ENCODE peak calls at places on chromosomes 3 and 15, in four cellular contexts. K is HepG2, P is K562, L is GM12878. D is an unnamed sample.

GRCh38 chr3:159852821-159853505 is 135.7 kb upstream of the IL12A start:
- DNase-seq in K (no peak), P (no peak), L (no peak), D (peak)

GRCh38 chr3:160464321-160464720 is 14.7 kb upstream of the TRIM59 start:
- DNase-seq in K (no peak), P (no peak), L (no peak), D (no peak)

GRCh38 chr3:175433026-175433668 is 574.0 kb downstream of the NAALADL2 start:
- DNase-seq in K (no peak), P (no peak), L (no peak), D (no peak)

GRCh38 chr3:196842567-196843434 is 24.9 kb upstream of the SENP5 start:
- DNase-seq in K (peak), P (peak), L (no peak), D (no peak)

GRCh38 chr15:99928429-99928981 is 195.3 kb upstream of the LYSMD4 start:
- DNase-seq in K (no peak), P (peak), L (peak), D (peak)

GRCh38 chr15:75920079-75920478 is 16.4 kb downstream of the FBXO22 start:
- DNase-seq in K (peak), P (no peak), L (no peak), D (no peak)

GRCh38 chr3:86969500-86970189 is 21.3 kb downstream of the VGLL3 start:
- DNase-seq in K (peak), P (peak), L (no peak), D (peak)

GRCh38 chr3:112074616-112075497 is 11.3 kb upstream of the C3orf52 start:
- DNase-seq in K (peak), P (no peak), L (no peak), D (no peak)

GRCh38 chr3:189490337-189490736 is 140.9 kb upstream of the TP63 start:
- DNase-seq in K (no peak), P (no peak), L (no peak), D (no peak)

GRCh38 chr3:27869152-27869551 is 147.0 kb upstream of the EOMES start:
- DNase-seq in K (no peak), P (no peak), L (no peak), D (no peak)

GRCh38 chr3:124584245-124584551 is 146.1 kb upstream of the UMPS start:
- DNase-seq in K (no peak), P (no peak), L (no peak), D (no peak)

GRCh38 chr3:55515550-55516246 is 28.6 kb upstream of the WNT5A start:
- DNase-seq in K (no peak), P (no peak), L (no peak), D (no peak)

GRCh38 chr15:64895285-64896065 is 16.2 kb upstream of the ANKDD1A start:
- DNase-seq in K (no peak), P (peak), L (peak), D (no peak)

GRCh38 chr15:58232273-58233065 is 94.3 kb downstream of the AQP9 start:
- DNase-seq in K (no peak), P (no peak), L (no peak), D (no peak)

GRCh38 chr3:139202226-139202958 is 141.4 kb upstream of the MRPS22 start:
- DNase-seq in K (peak), P (peak), L (no peak), D (peak)

GRCh38 chr15:39621961-39622360 is 41.1 kb downstream of the THBS1 start:
- DNase-seq in K (no peak), P (no peak), L (no peak), D (no peak)

GRCh38 chr3:177934001-177934891 is 602.0 kb upstream of the KCNMB2 start:
- DNase-seq in K (peak), P (peak), L (no peak), D (no peak)

GRCh38 chr15:52021128-52021671 is 2.2 kb downstream of the MAPK6 start:
- DNase-seq in K (peak), P (peak), L (no peak), D (no peak)

GRCh38 chr3:136068708-136069107 is 103.2 kb downstream of the PPP2R3A start:
- DNase-seq in K (no peak), P (no peak), L (no peak), D (no peak)

GRCh38 chr3:25812644-25813043 is 22.8 kb downstream of the OXSM start:
- DNase-seq in K (no peak), P (no peak), L (no peak), D (no peak)

GRCh38 chr3:17741621-17742091 is 775 bp downstream of the TBC1D5 start:
- DNase-seq in K (peak), P (no peak), L (no peak), D (no peak)

GRCh38 chr15:69956417-69956816 is 141.3 kb downstream of the TLE3 start:
- DNase-seq in K (no peak), P (no peak), L (no peak), D (no peak)

GRCh38 chr3:57917611-57918010 is 90.6 kb upstream of the FLNB start:
- DNase-seq in K (no peak), P (no peak), L (no peak), D (no peak)

GRCh38 chr3:181868576-181868975 is 156.9 kb downstream of the SOX2 start:
- DNase-seq in K (no peak), P (no peak), L (no peak), D (no peak)

GRCh38 chr3:183968846-183969245 is 48.8 kb downstream of the ABCC5 start:
- DNase-seq in K (no peak), P (no peak), L (no peak), D (no peak)

GRCh38 chr3:134367869-134368750 is 6.1 kb downstream of the AMOTL2 start:
- DNase-seq in K (no peak), P (no peak), L (no peak), D (no peak)

GRCh38 chr3:157160652-157161480 is 919 bp upstream of the CCNL1 start:
- DNase-seq in K (peak), P (peak), L (no peak), D (no peak)

GRCh38 chr3:17302774-17303173 is 418.0 kb downstream of the PLCL2 start:
- DNase-seq in K (no peak), P (no peak), L (no peak), D (no peak)

GRCh38 chr15:39908186-39908585 is 11.9 kb downstream of the GPR176 start:
- DNase-seq in K (no peak), P (no peak), L (no peak), D (no peak)

GRCh38 chr3:62207197-62207596 is 166.2 kb downstream of the FEZF2 start:
- DNase-seq in K (no peak), P (no peak), L (no peak), D (no peak)

GRCh38 chr3:174425422-174425821 is 433.7 kb upstream of the NAALADL2 start:
- DNase-seq in K (no peak), P (no peak), L (no peak), D (no peak)

GRCh38 chr3:30161370-30161769 is 445.0 kb upstream of the TGFBR2 start:
- DNase-seq in K (no peak), P (no peak), L (no peak), D (no peak)

GRCh38 chr3:57673158-57673557 is 19.7 kb downstream of the DENND6A start:
- DNase-seq in K (no peak), P (no peak), L (no peak), D (no peak)

GRCh38 chr3:159654183-159655134 is 334.2 kb upstream of the IL12A start:
- DNase-seq in K (no peak), P (no peak), L (no peak), D (no peak)

GRCh38 chr3:143123353-143123974 is 3.9 kb downstream of the CHST2 start:
- DNase-seq in K (no peak), P (no peak), L (no peak), D (no peak)

GRCh38 chr3:189652042-189652441 is 20.9 kb downstream of the TP63 start:
- DNase-seq in K (peak), P (peak), L (no peak), D (peak)

DNA sequence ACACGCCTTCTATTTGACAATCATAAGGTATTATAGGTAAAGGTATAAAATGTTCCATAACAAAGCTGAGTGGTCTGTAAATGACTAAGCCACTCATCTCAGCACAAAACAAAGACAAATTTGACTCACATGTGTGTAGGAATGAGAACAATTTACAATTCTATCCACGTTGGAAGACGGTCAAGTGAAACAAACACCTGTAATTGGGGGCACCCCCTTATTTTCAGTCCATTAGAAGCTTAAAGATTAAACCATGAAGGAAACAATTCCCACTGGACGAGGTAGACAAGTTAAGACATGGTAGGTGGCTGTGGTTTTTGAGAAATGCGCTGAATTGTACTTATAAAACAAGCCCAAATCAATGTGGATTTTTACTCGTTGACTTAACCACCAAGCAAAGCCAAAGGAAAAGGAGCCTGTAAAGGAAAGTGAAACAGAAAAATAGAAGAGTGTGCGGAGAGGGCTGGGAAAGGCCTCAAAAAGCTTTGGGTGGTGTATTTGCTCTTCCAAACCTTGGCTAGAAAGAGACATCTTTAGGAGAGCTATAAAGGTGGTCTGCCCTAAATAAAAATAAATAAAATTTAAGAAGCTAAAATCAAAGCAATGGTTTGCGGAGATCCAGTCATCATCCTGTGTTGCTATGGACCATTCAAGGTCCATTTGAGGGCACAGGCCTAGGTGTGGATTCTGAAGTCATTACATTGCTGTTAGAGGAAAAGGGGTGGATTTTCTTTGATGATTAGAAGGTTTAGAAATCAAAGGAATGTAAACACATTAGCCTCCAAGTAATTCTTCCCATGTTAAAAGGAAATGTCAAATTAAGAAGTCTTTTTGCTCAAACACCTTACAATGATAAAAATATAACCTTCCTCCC is 135.0 kb downstream of the TFG start:
- DNase-seq in K (no peak), P (no peak), L (no peak), D (no peak)
- TF ChIP-seq CREB1 in K (no peak), P (no peak), L (no peak), D (no peak)

GRCh38 chr15:78082106-78082742 is 4.7 kb upstream of the TBC1D2B start:
- DNase-seq in K (no peak), P (no peak), L (no peak), D (no peak)

GRCh38 chr15:78083186-78083585 is 5.7 kb upstream of the TBC1D2B start:
- DNase-seq in K (no peak), P (no peak), L (no peak), D (no peak)

GRCh38 chr15:78082743-78083110 is 5.2 kb upstream of the TBC1D2B start:
- DNase-seq in K (no peak), P (no peak), L (no peak), D (no peak)

GRCh38 chr15:78084359-78084750 is 6.8 kb upstream of the TBC1D2B start:
- DNase-seq in K (no peak), P (no peak), L (no peak), D (no peak)

GRCh38 chr15:78083687-78084358 is 6.3 kb upstream of the TBC1D2B start:
- DNase-seq in K (no peak), P (no peak), L (no peak), D (no peak)
- TF ChIP-seq ESRRA in K (no peak), P (no peak), L (no peak), D (no peak)

DNA sequence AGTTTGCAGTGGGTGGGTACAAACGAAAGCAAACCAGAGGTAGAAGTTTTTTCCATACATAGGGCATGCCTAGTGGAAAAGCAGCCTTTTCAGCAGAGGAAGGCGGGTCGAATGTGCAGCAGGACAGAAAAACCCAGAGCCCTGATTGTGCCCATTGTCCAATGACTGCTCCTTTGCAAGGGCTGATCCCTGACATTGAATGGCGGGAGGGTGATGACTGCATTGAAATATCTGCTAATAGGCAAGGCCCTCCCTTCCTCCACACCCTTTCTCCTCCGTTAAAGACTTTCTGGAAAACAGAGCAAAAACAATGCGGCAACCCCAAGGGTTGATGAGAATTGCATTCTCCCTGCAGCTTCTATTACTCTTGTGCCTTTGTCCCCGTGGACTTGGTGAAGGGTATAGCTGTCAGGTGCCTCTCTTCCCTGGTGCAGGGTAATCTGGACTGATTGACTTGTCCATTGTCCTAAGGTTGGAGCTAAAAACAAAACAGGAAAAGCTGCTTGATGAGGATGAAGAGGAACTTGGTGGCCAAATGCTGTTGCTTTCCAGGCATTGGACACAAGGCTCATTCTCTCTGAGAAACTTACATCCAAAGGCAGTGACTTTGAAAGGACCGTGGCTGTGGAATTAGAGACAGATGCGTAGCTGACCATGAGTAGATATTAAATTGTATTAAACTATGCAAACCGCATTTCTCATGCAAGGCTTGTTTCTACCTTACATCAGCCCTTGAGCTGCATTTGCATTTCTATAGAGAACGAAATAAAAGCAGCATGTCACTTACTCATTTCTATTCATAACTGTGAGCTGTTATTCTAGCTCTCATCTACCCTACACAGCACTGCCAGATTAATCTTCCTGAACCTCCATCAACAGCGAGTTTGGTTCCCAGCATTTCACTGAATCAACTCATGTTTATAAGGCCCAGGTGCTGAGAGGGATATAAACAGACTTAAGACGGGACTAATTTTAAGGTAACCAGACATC is 72.0 kb downstream of the THSD4 start:
- DNase-seq in K (no peak), P (no peak), L (no peak), D (no peak)
- TF ChIP-seq CREB1 in K (no peak), P (no peak), L (no peak), D (no peak)

GRCh38 chr3:66392966-66393485 is 107.8 kb downstream of the LRIG1 start:
- DNase-seq in K (no peak), P (no peak), L (no peak), D (no peak)
- TF ChIP-seq ESRRA in K (no peak), P (no peak), L (no peak), D (no peak)

GRCh38 chr15:84795186-84795585 is 22.0 kb upstream of the ALPK3 start:
- DNase-seq in K (no peak), P (no peak), L (no peak), D (no peak)
- TF ChIP-seq CREB1 in K (no peak), P (no peak), L (no peak), D (no peak)

DNA sequence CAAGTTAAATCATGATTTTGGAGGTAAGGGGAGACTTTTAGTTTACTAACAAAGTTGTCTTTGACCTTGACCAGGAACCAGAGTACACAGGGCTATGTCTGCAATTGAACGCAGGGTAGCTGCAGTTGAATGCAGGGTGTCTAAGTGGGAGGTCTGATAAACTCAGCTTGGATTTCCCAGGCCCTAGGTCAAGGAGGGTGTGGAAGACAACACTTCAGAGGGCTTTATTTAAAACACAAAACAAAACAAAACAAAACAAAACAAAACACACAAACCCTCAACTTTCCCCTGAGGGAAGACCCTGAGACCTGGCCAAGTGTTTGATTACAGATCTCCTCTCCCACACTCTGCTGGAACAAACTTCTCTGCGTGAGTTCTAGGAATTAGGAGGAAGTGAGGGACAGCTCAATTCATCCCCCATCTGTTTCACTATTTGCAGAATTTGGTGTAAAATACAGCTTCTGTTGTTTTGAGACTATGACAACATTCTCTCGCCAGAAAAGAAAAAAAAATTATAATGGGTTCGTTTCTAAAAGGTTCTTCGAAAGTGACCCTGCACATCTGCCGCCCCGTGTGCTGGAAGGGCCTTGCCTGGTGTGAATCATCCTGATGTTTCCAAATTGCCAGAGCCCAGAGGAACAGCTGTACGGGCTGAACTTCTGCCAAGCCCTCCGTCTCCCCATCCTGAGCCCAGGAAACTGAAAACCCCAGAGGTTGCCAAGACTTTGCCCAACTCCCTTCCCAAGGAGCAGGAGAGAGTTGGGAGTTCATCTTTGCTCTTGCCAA is 73.2 kb upstream of the RAD18 start:
- DNase-seq in K (no peak), P (no peak), L (no peak), D (no peak)
- TF ChIP-seq ESRRA in K (no peak), P (no peak), L (no peak), D (no peak)

GRCh38 chr15:31031471-31032064 is 40.1 kb upstream of the MTMR10 start:
- DNase-seq in K (no peak), P (no peak), L (peak), D (no peak)
- TF ChIP-seq CREB1 in K (no peak), P (no peak), L (no peak), D (no peak)

DNA sequence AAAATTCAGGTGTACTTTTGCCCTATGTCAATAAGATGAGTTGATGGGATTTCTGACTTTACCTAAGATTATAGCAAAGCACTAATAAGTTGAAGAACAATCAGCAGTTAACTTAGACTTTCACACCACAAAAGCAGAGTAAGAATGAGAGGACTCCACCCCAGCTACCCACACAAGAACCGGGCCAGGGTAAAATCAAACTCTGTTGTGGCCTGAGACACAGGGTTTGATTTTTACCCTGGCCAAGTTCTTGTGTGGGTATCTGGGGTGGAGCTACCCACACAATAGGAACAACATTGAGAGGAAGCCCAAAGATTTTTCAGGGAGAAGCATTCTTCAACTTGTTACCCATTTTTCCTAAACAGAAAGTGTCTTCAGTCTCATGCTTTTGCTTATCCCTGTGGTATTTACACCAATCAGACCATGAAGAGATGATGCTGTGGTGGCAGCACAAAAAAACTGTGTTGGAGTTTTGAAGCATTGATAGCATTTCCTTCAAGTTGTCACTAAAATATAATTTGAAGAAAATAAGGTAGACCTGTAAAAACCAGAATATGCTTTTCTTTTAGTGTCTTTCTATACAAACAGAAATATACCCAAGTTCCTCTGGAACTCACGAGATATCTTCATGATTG is 25.6 kb downstream of the CPOX start:
- DNase-seq in K (no peak), P (no peak), L (no peak), D (no peak)
- TF ChIP-seq ESRRA in K (no peak), P (no peak), L (no peak), D (no peak)